ENCODE peak calls at places on chromosomes 12 and 14, in six cellular contexts. One of them, this sample, is unnamed.

GRCh38 chr14:95038521-95039250 is 118.6 kb downstream of the DICER1 start:
- DNase-seq in NCI-H1930: no peak
- DNase-seq in fibroblast of lung: no peak
- DNase-seq in activated naive CD4-positive, alpha-beta T cell: no peak
- DNase-seq in kidney glomerular epithelial cell: no peak
- DNase-seq in GM04504: no peak
- DNase-seq in this sample: no peak

GRCh38 chr14:103522649-103523582 is at the start of gene CKB:
- DNase-seq in NCI-H1930: peak; percentile 77
- DNase-seq in kidney glomerular epithelial cell: no peak
- DNase-seq in fibroblast of lung: peak; percentile 47
- DNase-seq in GM04504: no peak
- DNase-seq in activated naive CD4-positive, alpha-beta T cell: no peak
- DNase-seq in this sample: peak; percentile 56

GRCh38 chr12:125797421-125798175 is 732.4 kb downstream of the AACS start:
- DNase-seq in kidney glomerular epithelial cell: peak; percentile 2
- DNase-seq in NCI-H1930: no peak
- DNase-seq in activated naive CD4-positive, alpha-beta T cell: no peak
- DNase-seq in fibroblast of lung: peak; percentile 93
- DNase-seq in GM04504: no peak
- DNase-seq in this sample: no peak

GRCh38 chr12:16530268-16530865 is 75.6 kb downstream of the LMO3 start:
- DNase-seq in GM04504: peak; percentile 2
- DNase-seq in fibroblast of lung: no peak
- DNase-seq in kidney glomerular epithelial cell: no peak
- DNase-seq in activated naive CD4-positive, alpha-beta T cell: no peak
- DNase-seq in NCI-H1930: no peak
- DNase-seq in this sample: no peak

GRCh38 chr14:49774111-49774510 is 6.2 kb downstream of the KLHDC2 start:
- DNase-seq in kidney glomerular epithelial cell: no peak
- DNase-seq in GM04504: no peak
- DNase-seq in activated naive CD4-positive, alpha-beta T cell: no peak
- DNase-seq in fibroblast of lung: peak; percentile 6
- DNase-seq in NCI-H1930: no peak
- DNase-seq in this sample: no peak

GRCh38 chr14:100835278-100836052 is 9.5 kb downstream of the MEG3 start:
- DNase-seq in GM04504: no peak
- DNase-seq in NCI-H1930: no peak
- DNase-seq in activated naive CD4-positive, alpha-beta T cell: no peak
- DNase-seq in fibroblast of lung: no peak
- DNase-seq in kidney glomerular epithelial cell: no peak
- DNase-seq in this sample: no peak

GRCh38 chr14:21352587-21352986 is 31.2 kb downstream of the SUPT16H start:
- DNase-seq in fibroblast of lung: no peak
- DNase-seq in kidney glomerular epithelial cell: no peak
- DNase-seq in NCI-H1930: no peak
- DNase-seq in GM04504: no peak
- DNase-seq in activated naive CD4-positive, alpha-beta T cell: no peak
- DNase-seq in this sample: no peak

GRCh38 chr12:73952304-73952703 is 585.3 kb upstream of the ATXN7L3B start:
- DNase-seq in NCI-H1930: no peak
- DNase-seq in GM04504: no peak
- DNase-seq in fibroblast of lung: no peak
- DNase-seq in activated naive CD4-positive, alpha-beta T cell: no peak
- DNase-seq in kidney glomerular epithelial cell: no peak
- DNase-seq in this sample: no peak

GRCh38 chr12:27644446-27644845 is 51.8 kb upstream of the REP15 start:
- DNase-seq in fibroblast of lung: peak; percentile 72
- DNase-seq in kidney glomerular epithelial cell: no peak
- DNase-seq in NCI-H1930: no peak
- DNase-seq in activated naive CD4-positive, alpha-beta T cell: no peak
- DNase-seq in GM04504: peak; percentile 52
- DNase-seq in this sample: no peak

GRCh38 chr12:106027286-106027685 is 111.5 kb downstream of the NUAK1 start:
- DNase-seq in activated naive CD4-positive, alpha-beta T cell: no peak
- DNase-seq in kidney glomerular epithelial cell: no peak
- DNase-seq in GM04504: no peak
- DNase-seq in NCI-H1930: no peak
- DNase-seq in fibroblast of lung: no peak
- DNase-seq in this sample: no peak

GRCh38 chr14:21735639-21736307 is 62.2 kb upstream of the OR4E1 start:
- DNase-seq in kidney glomerular epithelial cell: no peak
- DNase-seq in fibroblast of lung: no peak
- DNase-seq in NCI-H1930: no peak
- DNase-seq in activated naive CD4-positive, alpha-beta T cell: no peak
- DNase-seq in GM04504: no peak
- DNase-seq in this sample: no peak

GRCh38 chr14:49865431-49865859 is 12.9 kb upstream of the NEMF start:
- DNase-seq in fibroblast of lung: peak; percentile 49
- DNase-seq in activated naive CD4-positive, alpha-beta T cell: peak; percentile 50
- DNase-seq in GM04504: peak; percentile 28
- DNase-seq in NCI-H1930: peak; percentile 61
- DNase-seq in kidney glomerular epithelial cell: peak; percentile 65
- DNase-seq in this sample: peak; percentile 88